ENCODE peak calls at places on chromosomes 7 and 10, in seven cellular contexts. U, R, X, E, V, H and I are unnamed samples.

GRCh38 chr10:49347342-49347741 is 48.4 kb downstream of the C10orf71 start:
- DNase-seq in H (no peak), U (no peak), E (no peak), X (no peak), V (no peak), R (no peak), I (no peak)

GRCh38 chr7:45659496-45660139 is 85.5 kb downstream of the ADCY1 start:
- DNase-seq in R (no peak), H (no peak), V (no peak), X (no peak), E (no peak), U (no peak), I (no peak)

GRCh38 chr7:9937944-9938631 is 1035.6 kb upstream of the PHF14 start:
- DNase-seq in X (no peak), U (no peak), V (no peak), H (no peak), R (no peak), E (no peak), I (no peak)

GRCh38 chr10:27448926-27449325 is 55.2 kb upstream of the RAB18 start:
- DNase-seq in U (no peak), R (no peak), E (no peak), H (no peak), V (no peak), X (no peak), I (no peak)

GRCh38 chr10:99297033-99297432 is 32.1 kb upstream of the CNNM1 start:
- DNase-seq in R (no peak), H (peak; percentile 18), X (no peak), V (no peak), E (no peak), U (no peak), I (no peak)

GRCh38 chr10:31262672-31263071 is 56.3 kb upstream of the ZEB1 start:
- DNase-seq in H (no peak), V (no peak), X (no peak), E (no peak), U (no peak), R (no peak), I (no peak)

GRCh38 chr7:19690736-19691135 is 18.1 kb downstream of the POLR1F start:
- DNase-seq in X (no peak), H (no peak), E (no peak), R (no peak), V (no peak), U (no peak), I (no peak)

GRCh38 chr7:29807179-29807841 is 1.0 kb downstream of the WIPF3 start:
- DNase-seq in U (peak; percentile 48), V (no peak), E (no peak), R (no peak), X (no peak), H (peak; percentile 58), I (no peak)

GRCh38 chr7:74031403-74032190 is 3.6 kb downstream of the ELN start:
- DNase-seq in R (no peak), E (no peak), H (no peak), X (no peak), V (no peak), U (no peak), I (no peak)

GRCh38 chr10:70381491-70382421 is 669 bp downstream of the LRRC20 start:
- DNase-seq in E (no peak), X (peak; percentile 59), V (peak; percentile 73), R (peak; percentile 33), U (peak; percentile 68), H (peak; percentile 59), I (peak; percentile 33)

GRCh38 chr10:26879744-26880143 is 19.0 kb upstream of the ABI1 start:
- DNase-seq in U (no peak), V (no peak), R (no peak), H (peak; percentile 8), E (no peak), X (peak; percentile 81), I (no peak)

GRCh38 chr7:80699030-80699638 is 60.7 kb downstream of the CD36 start:
- DNase-seq in V (no peak), E (no peak), R (no peak), U (no peak), H (peak; percentile 17), X (no peak), I (no peak)

GRCh38 chr7:109062798-109063197 is 493.1 kb downstream of the DNAJB9 start:
- DNase-seq in H (no peak), E (no peak), V (no peak), R (no peak), U (no peak), X (no peak), I (no peak)

GRCh38 chr7:22812350-22812749 is 10.3 kb downstream of the TOMM7 start:
- DNase-seq in V (no peak), E (no peak), U (no peak), X (no peak), R (no peak), H (no peak), I (no peak)

GRCh38 chr10:28569506-28570159 is 36.7 kb downstream of the WAC start:
- DNase-seq in V (no peak), U (no peak), R (no peak), X (no peak), H (no peak), E (no peak), I (no peak)

GRCh38 chr7:36820527-36821170 is 96.4 kb upstream of the AOAH start:
- DNase-seq in U (no peak), E (no peak), X (no peak), H (no peak), R (no peak), V (no peak), I (no peak)

GRCh38 chr10:21298686-21299085 is 226.8 kb downstream of the SKIDA1 start:
- DNase-seq in U (no peak), R (no peak), V (no peak), E (no peak), H (no peak), X (no peak), I (no peak)

GRCh38 chr7:46512901-46513431 is 591.9 kb upstream of the IGFBP3 start:
- DNase-seq in E (no peak), H (peak; percentile 5), U (no peak), V (no peak), X (no peak), R (no peak), I (no peak)

DNA sequence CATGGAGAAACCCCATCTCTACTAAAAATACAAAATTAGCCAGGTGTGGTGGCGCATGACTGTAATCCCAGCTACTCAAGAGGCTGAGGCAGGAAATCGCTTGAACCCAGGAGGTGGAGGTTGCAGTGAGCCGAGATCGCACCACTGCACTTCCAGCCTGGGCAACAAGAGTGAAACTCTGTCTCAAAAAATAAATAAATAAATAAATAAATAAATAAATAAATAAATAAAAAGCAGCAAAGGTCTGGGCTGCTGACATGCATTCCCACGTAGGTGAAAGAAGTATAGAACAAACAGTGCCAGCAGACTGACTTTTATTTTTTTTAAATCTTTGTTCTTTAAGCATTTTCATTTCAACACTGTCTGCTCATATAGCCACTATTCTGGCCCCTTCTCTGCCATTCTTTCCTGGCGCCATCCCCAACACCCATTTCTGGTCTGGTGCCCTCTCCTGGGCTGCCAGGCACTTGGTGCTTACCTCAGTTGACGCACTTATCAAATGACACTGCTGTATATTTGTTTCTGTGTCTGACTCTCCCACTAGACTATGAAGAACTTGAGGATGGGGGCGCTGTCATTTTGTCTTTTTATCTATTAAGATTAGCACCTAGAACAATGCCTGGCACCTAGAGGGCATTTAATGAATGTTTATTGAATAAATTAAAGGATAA is 15.6 kb downstream of the FAM107B start:
- DNase-seq in X (no peak), H (no peak), V (no peak), R (peak; percentile 16), E (no peak), U (no peak), I (no peak)
- TF ChIP-seq CTCF in X (no peak), H (peak; percentile 18), V (no peak), R (no peak), E (no peak), U (peak; percentile 20), I (no peak)

DNA sequence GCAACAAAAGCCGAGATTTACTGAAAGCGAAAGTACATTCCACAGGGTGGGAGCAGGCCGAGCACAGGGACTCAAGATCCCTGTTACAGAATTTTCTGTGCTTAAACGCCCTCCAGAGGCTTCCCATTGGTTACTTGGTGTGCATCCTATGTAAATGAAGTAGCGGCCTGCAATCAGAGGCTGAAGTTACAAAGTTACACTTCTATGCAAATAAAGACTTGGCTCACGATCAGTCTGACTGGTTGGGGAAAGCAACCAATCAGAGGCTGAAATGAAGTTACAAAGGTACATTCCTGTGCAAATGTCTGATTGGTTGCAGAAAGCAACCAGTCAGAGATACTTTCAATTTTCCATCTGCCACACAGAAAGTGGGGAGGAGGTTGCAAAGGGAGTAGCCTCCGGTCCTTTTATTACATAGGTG is 4.1 kb downstream of the ACBD7 start:
- DNase-seq in V (peak; percentile 75), R (no peak), H (peak; percentile 66), X (no peak), E (no peak), U (no peak), I (peak; percentile 35)
- TF ChIP-seq CTCF in V (no peak), R (no peak), H (no peak), X (no peak), E (no peak), U (no peak), I (peak; percentile 20)

GRCh38 chr10:101215397-101216206 is 13.7 kb downstream of the LBX1 start:
- DNase-seq in H (no peak), V (no peak), R (no peak), X (no peak), U (no peak), E (no peak), I (no peak)
- TF ChIP-seq CTCF in H (no peak), V (no peak), R (no peak), X (no peak), U (no peak), E (no peak), I (no peak)

GRCh38 chr10:75111906-75112703 is 649 bp downstream of the SAMD8 start:
- DNase-seq in X (peak; percentile 66), H (peak; percentile 72), R (peak; percentile 30), E (no peak), U (no peak), V (peak; percentile 77), I (peak; percentile 69)

GRCh38 chr10:75108684-75109458 is 2.6 kb upstream of the SAMD8 start:
- DNase-seq in X (no peak), H (peak; percentile 89), R (no peak), V (no peak), E (no peak), U (no peak), I (no peak)

GRCh38 chr10:75109459-75109778 is 2.0 kb upstream of the SAMD8 start:
- DNase-seq in E (no peak), H (no peak), V (no peak), U (no peak), X (no peak), R (no peak), I (no peak)

GRCh38 chr10:75110006-75110632 is 1.3 kb upstream of the SAMD8 start:
- DNase-seq in H (no peak), R (no peak), E (no peak), U (no peak), V (no peak), X (no peak), I (no peak)

GRCh38 chr10:75111367-75111905 is at the start of gene SAMD8:
- DNase-seq in E (peak; percentile 90), H (no peak), R (peak; percentile 94), X (peak; percentile 99), V (peak; percentile 99), U (peak; percentile 97), I (peak; percentile 96)
- TF ChIP-seq CTCF in E (peak; percentile 84), H (no peak), R (no peak), X (peak; percentile 39), V (no peak), U (peak; percentile 55), I (peak; percentile 69)